ENCODE peak calls at places on chromosomes 4 and X, in seven cellular contexts. One of them, this sample, is unnamed.
A peak's percentile ranks its signal among the peaks of the same experiment; 100 is the strongest.

GRCh38 chr4:33369366-33369899 is 2649.3 kb downstream of the PCDH7 start:
- DNase-seq in substantia nigra: no peak
- DNase-seq in CD8-positive, alpha-beta memory T cell: no peak
- DNase-seq in CD4-positive, alpha-beta memory T cell: no peak
- DNase-seq in colonic mucosa: no peak
- DNase-seq in SJCRH30: no peak
- DNase-seq in IMR-90: peak; percentile 12
- DNase-seq in this sample: no peak

GRCh38 chrX:38513087-38513742 is 48.1 kb upstream of the TSPAN7 start:
- DNase-seq in substantia nigra: no peak
- DNase-seq in CD8-positive, alpha-beta memory T cell: no peak
- DNase-seq in CD4-positive, alpha-beta memory T cell: no peak
- DNase-seq in colonic mucosa: no peak
- DNase-seq in SJCRH30: no peak
- DNase-seq in IMR-90: no peak
- DNase-seq in this sample: no peak

GRCh38 chrX:38961936-38962335 is 160.7 kb downstream of the MID1IP1 start:
- DNase-seq in substantia nigra: no peak
- DNase-seq in CD8-positive, alpha-beta memory T cell: no peak
- DNase-seq in CD4-positive, alpha-beta memory T cell: no peak
- DNase-seq in colonic mucosa: no peak
- DNase-seq in SJCRH30: no peak
- DNase-seq in IMR-90: no peak
- DNase-seq in this sample: no peak

GRCh38 chr4:87141428-87141827 is 79.0 kb downstream of the KLHL8 start:
- DNase-seq in substantia nigra: no peak
- DNase-seq in CD8-positive, alpha-beta memory T cell: no peak
- DNase-seq in CD4-positive, alpha-beta memory T cell: no peak
- DNase-seq in colonic mucosa: peak; percentile 67
- DNase-seq in SJCRH30: no peak
- DNase-seq in IMR-90: no peak
- DNase-seq in this sample: no peak

GRCh38 chr4:185792384-185793146 is 19.4 kb downstream of the SORBS2 start:
- DNase-seq in substantia nigra: no peak
- DNase-seq in CD8-positive, alpha-beta memory T cell: no peak
- DNase-seq in CD4-positive, alpha-beta memory T cell: no peak
- DNase-seq in colonic mucosa: no peak
- DNase-seq in SJCRH30: peak; percentile 28
- DNase-seq in IMR-90: peak; percentile 96
- DNase-seq in this sample: no peak

GRCh38 chr4:175470141-175470540 is 341.9 kb downstream of the GPM6A start:
- DNase-seq in substantia nigra: no peak
- DNase-seq in CD8-positive, alpha-beta memory T cell: no peak
- DNase-seq in CD4-positive, alpha-beta memory T cell: no peak
- DNase-seq in colonic mucosa: no peak
- DNase-seq in SJCRH30: no peak
- DNase-seq in IMR-90: peak; percentile 15
- DNase-seq in this sample: no peak

GRCh38 chr4:6902318-6903042 is 7.1 kb upstream of the TBC1D14 start:
- DNase-seq in substantia nigra: no peak
- DNase-seq in CD8-positive, alpha-beta memory T cell: no peak
- DNase-seq in CD4-positive, alpha-beta memory T cell: no peak
- DNase-seq in colonic mucosa: no peak
- DNase-seq in SJCRH30: no peak
- DNase-seq in IMR-90: no peak
- DNase-seq in this sample: no peak

GRCh38 chrX:38649674-38650647 is 88.6 kb downstream of the TSPAN7 start:
- DNase-seq in substantia nigra: no peak
- DNase-seq in CD8-positive, alpha-beta memory T cell: no peak
- DNase-seq in CD4-positive, alpha-beta memory T cell: no peak
- DNase-seq in colonic mucosa: no peak
- DNase-seq in SJCRH30: no peak
- DNase-seq in IMR-90: no peak
- DNase-seq in this sample: peak; percentile 60

GRCh38 chr4:114078636-114079035 is 99.2 kb upstream of the ARSJ start:
- DNase-seq in substantia nigra: no peak
- DNase-seq in CD8-positive, alpha-beta memory T cell: no peak
- DNase-seq in CD4-positive, alpha-beta memory T cell: no peak
- DNase-seq in colonic mucosa: no peak
- DNase-seq in SJCRH30: no peak
- DNase-seq in IMR-90: peak; percentile 9
- DNase-seq in this sample: no peak

DNA sequence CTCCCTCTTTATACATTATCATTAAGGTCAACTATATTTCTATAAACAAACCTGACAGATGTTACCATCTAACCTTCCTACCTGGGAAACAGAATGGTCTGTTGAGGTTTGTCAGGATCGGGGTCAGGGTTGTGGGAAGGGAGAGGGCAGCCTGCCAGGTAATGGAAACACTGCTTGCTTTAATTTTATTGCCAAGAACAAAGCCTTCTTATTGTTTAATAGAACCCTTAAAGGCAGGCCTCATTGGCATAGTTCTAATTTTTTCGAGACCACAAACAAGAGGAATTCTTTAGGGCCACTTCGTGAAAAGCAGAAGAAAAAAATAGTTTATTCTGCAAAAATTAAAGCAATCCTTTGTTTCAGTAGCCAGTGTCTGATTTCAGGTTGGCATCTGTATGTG is 113.2 kb downstream of the MID1 start:
- DNase-seq in substantia nigra: no peak
- DNase-seq in CD8-positive, alpha-beta memory T cell: no peak
- DNase-seq in CD4-positive, alpha-beta memory T cell: no peak
- DNase-seq in colonic mucosa: no peak
- DNase-seq in SJCRH30: peak; percentile 51
- DNase-seq in IMR-90: peak; percentile 16
- DNase-seq in this sample: no peak
- H3K27ac ChIP-seq in substantia nigra: no peak overlapping the region
- H3K27ac ChIP-seq in CD8-positive, alpha-beta memory T cell: no peak overlapping the region
- H3K27ac ChIP-seq in CD4-positive, alpha-beta memory T cell: no peak overlapping the region
- H3K27ac ChIP-seq in colonic mucosa: no peak overlapping the region
- H3K27ac ChIP-seq in SJCRH30: peak overlapping the region; percentile 71
- H3K27ac ChIP-seq in IMR-90: no peak overlapping the region
- H3K27ac ChIP-seq in this sample: no peak overlapping the region

GRCh38 chr4:95550566-95550965 is 1.8 kb upstream of the UNC5C start:
- DNase-seq in substantia nigra: no peak
- DNase-seq in CD8-positive, alpha-beta memory T cell: no peak
- DNase-seq in CD4-positive, alpha-beta memory T cell: no peak
- DNase-seq in colonic mucosa: no peak
- DNase-seq in SJCRH30: no peak
- DNase-seq in IMR-90: no peak
- DNase-seq in this sample: no peak

GRCh38 chr4:95546866-95547707 is 1.7 kb downstream of the UNC5C start:
- DNase-seq in substantia nigra: no peak
- DNase-seq in CD8-positive, alpha-beta memory T cell: no peak
- DNase-seq in CD4-positive, alpha-beta memory T cell: no peak
- DNase-seq in colonic mucosa: no peak
- DNase-seq in SJCRH30: no peak
- DNase-seq in IMR-90: no peak
- DNase-seq in this sample: peak; percentile 76

GRCh38 chr4:95547708-95548471 is 883 bp downstream of the UNC5C start:
- DNase-seq in substantia nigra: peak; percentile 43
- DNase-seq in CD8-positive, alpha-beta memory T cell: no peak
- DNase-seq in CD4-positive, alpha-beta memory T cell: no peak
- DNase-seq in colonic mucosa: peak; percentile 23
- DNase-seq in SJCRH30: no peak
- DNase-seq in IMR-90: no peak
- DNase-seq in this sample: peak; percentile 45

GRCh38 chr4:95549246-95550138 is 719 bp upstream of the UNC5C start:
- DNase-seq in substantia nigra: peak; percentile 69
- DNase-seq in CD8-positive, alpha-beta memory T cell: no peak
- DNase-seq in CD4-positive, alpha-beta memory T cell: no peak
- DNase-seq in colonic mucosa: peak; percentile 50
- DNase-seq in SJCRH30: no peak
- DNase-seq in IMR-90: peak; percentile 19
- DNase-seq in this sample: peak; percentile 70

GRCh38 chr4:95548738-95549245 is at the start of gene UNC5C:
- DNase-seq in substantia nigra: no peak
- DNase-seq in CD8-positive, alpha-beta memory T cell: no peak
- DNase-seq in CD4-positive, alpha-beta memory T cell: no peak
- DNase-seq in colonic mucosa: peak; percentile 56
- DNase-seq in SJCRH30: no peak
- DNase-seq in IMR-90: no peak
- DNase-seq in this sample: peak; percentile 76
- H3K27ac ChIP-seq in substantia nigra: peak within 1 kb of the TSS; percentile 96
- H3K27ac ChIP-seq in CD8-positive, alpha-beta memory T cell: no peak within 1 kb of the TSS
- H3K27ac ChIP-seq in CD4-positive, alpha-beta memory T cell: no peak within 1 kb of the TSS
- H3K27ac ChIP-seq in colonic mucosa: peak within 1 kb of the TSS; percentile 75
- H3K27ac ChIP-seq in SJCRH30: no peak within 1 kb of the TSS
- H3K27ac ChIP-seq in IMR-90: no peak within 1 kb of the TSS
- H3K27ac ChIP-seq in this sample: no peak within 1 kb of the TSS

DNA sequence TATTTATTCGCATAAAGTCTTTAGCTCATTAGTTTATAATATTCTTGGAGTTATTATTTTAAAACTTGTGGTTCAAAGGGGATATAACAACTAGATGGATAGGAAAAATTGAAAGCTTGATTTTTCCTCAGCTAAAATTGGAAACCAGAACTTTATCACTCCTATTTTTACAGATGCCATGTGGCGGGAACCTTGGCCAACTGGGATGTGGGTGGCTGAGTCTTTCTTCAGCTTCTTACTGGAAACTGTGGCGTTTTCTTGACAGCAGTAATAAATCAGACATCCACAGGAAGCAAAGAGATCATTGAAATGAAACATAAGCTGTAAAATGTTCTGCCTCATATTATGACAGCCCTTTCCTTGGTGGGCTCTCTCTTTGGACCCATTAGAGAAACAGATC is 84.1 kb downstream of the SPATA18 start:
- DNase-seq in substantia nigra: no peak
- DNase-seq in CD8-positive, alpha-beta memory T cell: no peak
- DNase-seq in CD4-positive, alpha-beta memory T cell: no peak
- DNase-seq in colonic mucosa: no peak
- DNase-seq in SJCRH30: no peak
- DNase-seq in IMR-90: no peak
- DNase-seq in this sample: no peak
- H3K27ac ChIP-seq in substantia nigra: no peak overlapping the region
- H3K27ac ChIP-seq in CD8-positive, alpha-beta memory T cell: no peak overlapping the region
- H3K27ac ChIP-seq in CD4-positive, alpha-beta memory T cell: no peak overlapping the region
- H3K27ac ChIP-seq in colonic mucosa: no peak overlapping the region
- H3K27ac ChIP-seq in SJCRH30: no peak overlapping the region
- H3K27ac ChIP-seq in IMR-90: no peak overlapping the region
- H3K27ac ChIP-seq in this sample: no peak overlapping the region

GRCh38 chr4:122742933-122743829 is 10.7 kb downstream of the BBS12 start:
- DNase-seq in substantia nigra: no peak
- DNase-seq in CD8-positive, alpha-beta memory T cell: no peak
- DNase-seq in CD4-positive, alpha-beta memory T cell: no peak
- DNase-seq in colonic mucosa: no peak
- DNase-seq in SJCRH30: no peak
- DNase-seq in IMR-90: no peak
- DNase-seq in this sample: no peak

GRCh38 chr4:122747068-122747467 is 14.6 kb downstream of the BBS12 start:
- DNase-seq in substantia nigra: no peak
- DNase-seq in CD8-positive, alpha-beta memory T cell: no peak
- DNase-seq in CD4-positive, alpha-beta memory T cell: no peak
- DNase-seq in colonic mucosa: no peak
- DNase-seq in SJCRH30: no peak
- DNase-seq in IMR-90: no peak
- DNase-seq in this sample: no peak

GRCh38 chr4:122747883-122748282 is 15.4 kb downstream of the BBS12 start:
- DNase-seq in substantia nigra: no peak
- DNase-seq in CD8-positive, alpha-beta memory T cell: no peak
- DNase-seq in CD4-positive, alpha-beta memory T cell: no peak
- DNase-seq in colonic mucosa: no peak
- DNase-seq in SJCRH30: no peak
- DNase-seq in IMR-90: peak; percentile 91
- DNase-seq in this sample: no peak

GRCh38 chr4:122744229-122744628 is 11.7 kb downstream of the BBS12 start:
- DNase-seq in substantia nigra: no peak
- DNase-seq in CD8-positive, alpha-beta memory T cell: no peak
- DNase-seq in CD4-positive, alpha-beta memory T cell: no peak
- DNase-seq in colonic mucosa: no peak
- DNase-seq in SJCRH30: no peak
- DNase-seq in IMR-90: peak; percentile 80
- DNase-seq in this sample: no peak

GRCh38 chr4:122746485-122746965 is 14.0 kb downstream of the BBS12 start:
- DNase-seq in substantia nigra: no peak
- DNase-seq in CD8-positive, alpha-beta memory T cell: no peak
- DNase-seq in CD4-positive, alpha-beta memory T cell: no peak
- DNase-seq in colonic mucosa: no peak
- DNase-seq in SJCRH30: no peak
- DNase-seq in IMR-90: no peak
- DNase-seq in this sample: no peak
- H3K27ac ChIP-seq in substantia nigra: no peak overlapping the region
- H3K27ac ChIP-seq in CD8-positive, alpha-beta memory T cell: no peak overlapping the region
- H3K27ac ChIP-seq in CD4-positive, alpha-beta memory T cell: no peak overlapping the region
- H3K27ac ChIP-seq in colonic mucosa: no peak overlapping the region
- H3K27ac ChIP-seq in SJCRH30: no peak overlapping the region
- H3K27ac ChIP-seq in IMR-90: no peak overlapping the region
- H3K27ac ChIP-seq in this sample: no peak overlapping the region

This sample was measured in WERI-Rb-1.